ENCODE peak calls at places on chromosomes 3 and 15, in ten cellular contexts. L, E, G, K, P, F, H, J, A and V are unnamed samples.

GRCh38 chr15:38389924-38390542 is 63.9 kb upstream of the FAM98B start:
- DNase-seq in J (peak), P (peak), F (no peak), G (no peak), K (no peak), L (peak), A (peak), E (peak), H (peak), V (peak)

GRCh38 chr3:36332139-36332538 is 48.2 kb upstream of the STAC start:
- DNase-seq in J (no peak), L (no peak), E (no peak), H (no peak), F (no peak), K (no peak), G (no peak), A (no peak), P (no peak), V (no peak)

GRCh38 chr3:94303897-94304296 is 241.0 kb downstream of the NSUN3 start:
- DNase-seq in G (no peak), P (no peak), H (no peak), F (peak), A (peak), J (peak), K (no peak), L (no peak), E (no peak), V (no peak)

GRCh38 chr15:56770191-56770590 is 36.9 kb upstream of the ZNF280D start:
- DNase-seq in J (no peak), K (no peak), E (no peak), A (no peak), F (no peak), G (no peak), H (no peak), P (no peak), L (no peak), V (no peak)

GRCh38 chr15:25501828-25502446 is 63.1 kb upstream of the UBE3A start:
- DNase-seq in E (no peak), J (peak), L (no peak), G (no peak), H (no peak), K (no peak), F (no peak), A (peak), P (no peak), V (no peak)

GRCh38 chr3:98329392-98330124 is 24.1 kb upstream of the OR5K4 start:
- DNase-seq in P (peak), J (peak), F (peak), G (no peak), E (no peak), A (peak), L (peak), K (peak), H (peak), V (peak)

GRCh38 chr15:40204100-40204499 is 34.8 kb upstream of the PAK6 start:
- DNase-seq in P (no peak), F (no peak), L (no peak), J (no peak), K (no peak), E (no peak), G (no peak), H (no peak), A (no peak), V (no peak)

GRCh38 chr15:79007066-79007465 is 62.2 kb upstream of the CTSH start:
- DNase-seq in H (peak), L (peak), A (peak), K (no peak), P (peak), F (no peak), G (peak), J (peak), E (peak), V (no peak)

GRCh38 chr15:39127925-39128617 is 452.8 kb upstream of the THBS1 start:
- DNase-seq in F (no peak), L (no peak), K (no peak), A (peak), J (peak), P (no peak), H (peak), G (no peak), E (no peak), V (no peak)

GRCh38 chr15:39624806-39625205 is 43.9 kb downstream of the THBS1 start:
- DNase-seq in K (no peak), A (no peak), F (no peak), L (peak), J (no peak), E (peak), H (peak), P (peak), G (peak), V (peak)

GRCh38 chr3:98731720-98732238 is 31.4 kb upstream of the ST3GAL6 start:
- DNase-seq in G (no peak), J (no peak), H (no peak), P (no peak), F (no peak), K (no peak), L (no peak), E (no peak), A (peak), V (no peak)